ENCODE peak calls at places on chromosomes 2 and 18, in four cellular contexts. M is choroid plexus epithelial cell, V is cardiac muscle cell, X is esophagus muscularis mucosa. R is an unnamed sample.
A peak's percentile ranks its signal among the peaks of the same experiment; 100 is the strongest.

GRCh38 chr2:240137596-240138274 is 1.6 kb upstream of the COPS9 start:
- DNase-seq in M (no peak), V (no peak), X (no peak), R (no peak)

GRCh38 chr2:124264496-124265160 is 239.5 kb downstream of the CNTNAP5 start:
- DNase-seq in M (no peak), V (no peak), X (no peak), R (no peak)

GRCh38 chr18:59910967-59911366 is 11.2 kb downstream of the PMAIP1 start:
- DNase-seq in M (peak; percentile 78), V (no peak), X (no peak), R (no peak)

GRCh38 chr2:36356990-36357505 is 1.5 kb downstream of the CRIM1 start:
- DNase-seq in M (no peak), V (no peak), X (no peak), R (no peak)

GRCh38 chr2:179524940-179525339 is 260.3 kb upstream of the SESTD1 start:
- DNase-seq in M (no peak), V (no peak), X (no peak), R (no peak)

GRCh38 chr2:240604291-240604938 is 17.9 kb downstream of the CAPN10 start:
- DNase-seq in M (peak; percentile 79), V (peak; percentile 86), X (no peak), R (no peak)

GRCh38 chr18:7950380-7951143 is 383.4 kb downstream of the PTPRM start:
- DNase-seq in M (peak; percentile 74), V (no peak), X (no peak), R (no peak)

GRCh38 chr18:57687970-57688369 is 66.3 kb upstream of the NARS1 start:
- DNase-seq in M (no peak), V (peak; percentile 12), X (no peak), R (no peak)

GRCh38 chr2:189836644-189837043 is 52.4 kb downstream of the PMS1 start:
- DNase-seq in M (peak; percentile 95), V (no peak), X (no peak), R (no peak)

GRCh38 chr18:45505497-45506206 is 109.6 kb upstream of the SLC14A2 start:
- DNase-seq in M (peak; percentile 62), V (no peak), X (no peak), R (no peak)

GRCh38 chr2:2826621-2827020 is 495.5 kb upstream of the MYT1L start:
- DNase-seq in M (no peak), V (no peak), X (no peak), R (no peak)

GRCh38 chr2:105674859-105675541 is 69.7 kb upstream of the NCK2 start:
- DNase-seq in M (no peak), V (no peak), X (peak; percentile 87), R (no peak)

GRCh38 chr2:224360801-224361251 is 41.1 kb downstream of the FAM124B start:
- DNase-seq in M (no peak), V (no peak), X (no peak), R (peak; percentile 38)

GRCh38 chr2:57516740-57517340 is 529.8 kb upstream of the VRK2 start:
- DNase-seq in M (peak; percentile 69), V (peak; percentile 55), X (no peak), R (peak; percentile 69)

GRCh38 chr2:160010361-160011145 is 51.9 kb downstream of the PLA2R1 start:
- DNase-seq in M (no peak), V (no peak), X (no peak), R (peak; percentile 43)

GRCh38 chr2:12725238-12726187 is 8.8 kb downstream of the TRIB2 start:
- DNase-seq in M (no peak), V (no peak), X (no peak), R (no peak)

GRCh38 chr2:96330407-96330806 is 5.2 kb upstream of the NCAPH start:
- DNase-seq in M (no peak), V (no peak), X (no peak), R (no peak)

GRCh38 chr2:975095-975494 is 24.4 kb downstream of the SNTG2 start:
- DNase-seq in M (no peak), V (no peak), X (peak; percentile 47), R (no peak)

GRCh38 chr2:109324859-109325258 is 195.9 kb downstream of the SH3RF3 start:
- DNase-seq in M (peak; percentile 93), V (no peak), X (no peak), R (no peak)

GRCh38 chr2:182911813-182912517 is 45.5 kb upstream of the FRZB start:
- DNase-seq in M (no peak), V (no peak), X (no peak), R (no peak)

GRCh38 chr2:120434909-120435308 is 89.0 kb downstream of the INHBB start:
- DNase-seq in M (no peak), V (no peak), X (no peak), R (no peak)

GRCh38 chr2:232927793-232928563 is 57.9 kb downstream of the SNORC start:
- DNase-seq in M (no peak), V (no peak), X (no peak), R (peak; percentile 39)

GRCh38 chr2:152437276-152437879 is 102.4 kb downstream of the FMNL2 start:
- DNase-seq in M (no peak), V (no peak), X (peak; percentile 50), R (no peak)

GRCh38 chr2:39313575-39313974 is 69.8 kb upstream of the CDKL4 start:
- DNase-seq in M (peak; percentile 28), V (no peak), X (no peak), R (no peak)

R was measured in NCI-H1436.